ENCODE peak calls at places on chromosomes 6 and 20, in five cellular contexts. X is stimulated activated CD8-positive, alpha-beta memory T cell treated with anti-CD3 and anti-CD28 coated beads, Interleukin-4, amount 100 ng/mL, for 1 hour; E is heart left ventricle; S is NCI-H774; V is stimulated activated naive CD4-positive, alpha-beta T cell treated with Interleukin-2 at 50 U/mL for 16 hours. N is an unnamed sample.

GRCh38 chr20:17708675-17709360 is 9.1 kb downstream of the BANF2 start:
- DNase-seq in X (no peak), E (no peak), S (no peak), V (no peak), N (no peak)

GRCh38 chr6:168279403-168279935 is 40.1 kb downstream of the DACT2 start:
- DNase-seq in X (no peak), E (no peak), S (no peak), V (no peak), N (no peak)

GRCh38 chr6:167576050-167576741 is 250.5 kb upstream of the AFDN start:
- DNase-seq in X (no peak), E (no peak), S (no peak), V (no peak), N (no peak)

GRCh38 chr6:46032112-46032998 is 16.7 kb upstream of the CLIC5 start:
- DNase-seq in X (no peak), E (no peak), S (no peak), V (no peak), N (no peak)

GRCh38 chr6:157681041-157681650 is 141.9 kb upstream of the SNX9 start:
- DNase-seq in X (no peak), E (no peak), S (no peak), V (no peak), N (no peak)

GRCh38 chr20:18276821-18277220 is 11.5 kb upstream of the ZNF133 start:
- DNase-seq in X (peak), E (peak), S (peak), V (peak), N (peak)

GRCh38 chr6:3482869-3483268 is 26.0 kb upstream of the SLC22A23 start:
- DNase-seq in X (no peak), E (no peak), S (no peak), V (no peak), N (no peak)

GRCh38 chr6:35412102-35412501 is 40.0 kb upstream of the FANCE start:
- DNase-seq in X (no peak), E (no peak), S (no peak), V (no peak), N (no peak)

GRCh38 chr6:24718449-24719124 is 367 bp downstream of the C6orf62 start:
- DNase-seq in X (no peak), E (no peak), S (no peak), V (no peak), N (no peak)

GRCh38 chr20:2059411-2059810 is 42.2 kb upstream of the STK35 start:
- DNase-seq in X (no peak), E (no peak), S (no peak), V (no peak), N (no peak)

GRCh38 chr20:18404172-18404571 is 62.7 kb downstream of the DZANK1 start:
- DNase-seq in X (no peak), E (no peak), S (no peak), V (no peak), N (no peak)

GRCh38 chr6:122553697-122554096 is 56.5 kb upstream of the PKIB start:
- DNase-seq in X (no peak), E (no peak), S (peak), V (no peak), N (no peak)

GRCh38 chr6:162443101-162443500 is 284.5 kb downstream of the PRKN start:
- DNase-seq in X (no peak), E (no peak), S (no peak), V (no peak), N (no peak)

GRCh38 chr20:10524034-10524476 is 89.0 kb downstream of the SLX4IP start:
- DNase-seq in X (no peak), E (peak), S (no peak), V (no peak), N (no peak)

GRCh38 chr6:70663881-70664466 is 3.7 kb upstream of the SMAP1 start:
- DNase-seq in X (no peak), E (no peak), S (no peak), V (no peak), N (no peak)

GRCh38 chr6:17964633-17965032 is 22.8 kb downstream of the KIF13A start:
- DNase-seq in X (no peak), E (no peak), S (no peak), V (no peak), N (no peak)

GRCh38 chr6:73580247-73581149 is 59.7 kb upstream of the EEF1A1 start:
- DNase-seq in X (peak), E (peak), S (no peak), V (peak), N (peak)

GRCh38 chr20:45346291-45346718 is 1.9 kb downstream of the SDC4 start:
- DNase-seq in X (no peak), E (no peak), S (no peak), V (no peak), N (no peak)

GRCh38 chr6:129181001-129181400 is 298.1 kb downstream of the LAMA2 start:
- DNase-seq in X (no peak), E (no peak), S (no peak), V (no peak), N (no peak)

GRCh38 chr6:135922746-135923145 is 71.2 kb downstream of the PDE7B start:
- DNase-seq in X (no peak), E (peak), S (no peak), V (no peak), N (no peak)

GRCh38 chr6:107652526-107653182 is 162.7 kb downstream of the SOBP start:
- DNase-seq in X (no peak), E (peak), S (no peak), V (no peak), N (no peak)

GRCh38 chr6:159104163-159104885 is 59.5 kb upstream of the TAGAP start:
- DNase-seq in X (peak), E (peak), S (peak), V (peak), N (peak)

GRCh38 chr6:169513478-169514193 is 188.2 kb downstream of the WDR27 start:
- DNase-seq in X (no peak), E (no peak), S (no peak), V (no peak), N (no peak)

GRCh38 chr6:118485601-118486550 is 62.2 kb upstream of the PLN start:
- DNase-seq in X (no peak), E (no peak), S (no peak), V (no peak), N (no peak)

GRCh38 chr6:19297880-19298279 is 539.3 kb upstream of the ID4 start:
- DNase-seq in X (no peak), E (no peak), S (peak), V (no peak), N (no peak)

GRCh38 chr6:490251-491037 is 98.9 kb downstream of the IRF4 start:
- DNase-seq in X (no peak), E (no peak), S (no peak), V (peak), N (peak)